ENCODE peak calls at places on chromosomes 11 and 22, in nine cellular contexts. One of them, this sample, is unnamed.

GRCh38 chr22:37163618-37164534 is 14.2 kb upstream of the IL2RB start:
- DNase-seq in AG04450: no peak
- DNase-seq in fibroblast of mammary gland: no peak
- DNase-seq in choroid plexus epithelial cell: no peak
- DNase-seq in RWPE2: no peak
- DNase-seq in fibroblast of pulmonary artery: no peak
- DNase-seq in IMR-90: no peak
- DNase-seq in mucosa of descending colon: peak; percentile 65
- DNase-seq in A549: no peak
- DNase-seq in this sample: no peak

GRCh38 chr11:69102732-69103615 is 52.8 kb upstream of the SMIM38 start:
- DNase-seq in AG04450: no peak
- DNase-seq in fibroblast of mammary gland: peak; percentile 10
- DNase-seq in choroid plexus epithelial cell: peak; percentile 15
- DNase-seq in RWPE2: no peak
- DNase-seq in fibroblast of pulmonary artery: no peak
- DNase-seq in IMR-90: no peak
- DNase-seq in mucosa of descending colon: peak; percentile 27
- DNase-seq in A549: no peak
- DNase-seq in this sample: no peak

GRCh38 chr11:32374261-32374711 is 61.1 kb downstream of the WT1 start:
- DNase-seq in AG04450: no peak
- DNase-seq in fibroblast of mammary gland: peak; percentile 28
- DNase-seq in choroid plexus epithelial cell: peak; percentile 46
- DNase-seq in RWPE2: no peak
- DNase-seq in fibroblast of pulmonary artery: peak; percentile 49
- DNase-seq in IMR-90: peak; percentile 15
- DNase-seq in mucosa of descending colon: no peak
- DNase-seq in A549: peak; percentile 41
- DNase-seq in this sample: no peak

GRCh38 chr11:34160049-34160721 is 54.8 kb downstream of the NAT10 start:
- DNase-seq in AG04450: no peak
- DNase-seq in fibroblast of mammary gland: no peak
- DNase-seq in choroid plexus epithelial cell: peak; percentile 16
- DNase-seq in RWPE2: no peak
- DNase-seq in fibroblast of pulmonary artery: peak; percentile 29
- DNase-seq in IMR-90: no peak
- DNase-seq in mucosa of descending colon: no peak
- DNase-seq in A549: no peak
- DNase-seq in this sample: peak; percentile 77

GRCh38 chr11:130313383-130314183 is 1.1 kb downstream of the ZBTB44 start:
- DNase-seq in AG04450: no peak
- DNase-seq in fibroblast of mammary gland: peak; percentile 5
- DNase-seq in choroid plexus epithelial cell: peak; percentile 10
- DNase-seq in RWPE2: peak; percentile 60
- DNase-seq in fibroblast of pulmonary artery: peak; percentile 9
- DNase-seq in IMR-90: peak; percentile 3
- DNase-seq in mucosa of descending colon: no peak
- DNase-seq in A549: no peak
- DNase-seq in this sample: no peak

GRCh38 chr11:31810779-31811647 is at the start of gene PAX6:
- DNase-seq in AG04450: no peak
- DNase-seq in fibroblast of mammary gland: peak; percentile 28
- DNase-seq in choroid plexus epithelial cell: peak; percentile 52
- DNase-seq in RWPE2: no peak
- DNase-seq in fibroblast of pulmonary artery: peak; percentile 24
- DNase-seq in IMR-90: peak; percentile 19
- DNase-seq in mucosa of descending colon: peak; percentile 57
- DNase-seq in A549: peak; percentile 73
- DNase-seq in this sample: peak; percentile 100

GRCh38 chr11:44615041-44615513 is 49.6 kb downstream of the CD82 start:
- DNase-seq in AG04450: no peak
- DNase-seq in fibroblast of mammary gland: no peak
- DNase-seq in choroid plexus epithelial cell: no peak
- DNase-seq in RWPE2: no peak
- DNase-seq in fibroblast of pulmonary artery: no peak
- DNase-seq in IMR-90: no peak
- DNase-seq in mucosa of descending colon: no peak
- DNase-seq in A549: no peak
- DNase-seq in this sample: no peak

GRCh38 chr11:123510579-123510905 is 80.5 kb downstream of the GRAMD1B start:
- DNase-seq in AG04450: no peak
- DNase-seq in fibroblast of mammary gland: no peak
- DNase-seq in choroid plexus epithelial cell: no peak
- DNase-seq in RWPE2: no peak
- DNase-seq in fibroblast of pulmonary artery: no peak
- DNase-seq in IMR-90: no peak
- DNase-seq in mucosa of descending colon: no peak
- DNase-seq in A549: no peak
- DNase-seq in this sample: no peak

GRCh38 chr11:111978028-111978771 is 41.1 kb downstream of the DIXDC1 start:
- DNase-seq in AG04450: peak; percentile 15
- DNase-seq in fibroblast of mammary gland: peak; percentile 73
- DNase-seq in choroid plexus epithelial cell: peak; percentile 83
- DNase-seq in RWPE2: no peak
- DNase-seq in fibroblast of pulmonary artery: peak; percentile 83
- DNase-seq in IMR-90: peak; percentile 64
- DNase-seq in mucosa of descending colon: no peak
- DNase-seq in A549: no peak
- DNase-seq in this sample: peak; percentile 63

GRCh38 chr22:48417143-48418070 is 1410.3 kb downstream of the BRD1 start:
- DNase-seq in AG04450: no peak
- DNase-seq in fibroblast of mammary gland: no peak
- DNase-seq in choroid plexus epithelial cell: no peak
- DNase-seq in RWPE2: no peak
- DNase-seq in fibroblast of pulmonary artery: no peak
- DNase-seq in IMR-90: no peak
- DNase-seq in mucosa of descending colon: no peak
- DNase-seq in A549: no peak
- DNase-seq in this sample: no peak

GRCh38 chr11:64969209-64969608 is 2.7 kb downstream of the MAJIN start:
- DNase-seq in AG04450: peak; percentile 7
- DNase-seq in fibroblast of mammary gland: peak; percentile 36
- DNase-seq in choroid plexus epithelial cell: peak; percentile 29
- DNase-seq in RWPE2: no peak
- DNase-seq in fibroblast of pulmonary artery: peak; percentile 24
- DNase-seq in IMR-90: peak; percentile 81
- DNase-seq in mucosa of descending colon: no peak
- DNase-seq in A549: no peak
- DNase-seq in this sample: no peak

GRCh38 chr11:70397336-70397982 is 870 bp upstream of the CTTN start:
- DNase-seq in AG04450: no peak
- DNase-seq in fibroblast of mammary gland: no peak
- DNase-seq in choroid plexus epithelial cell: peak; percentile 47
- DNase-seq in RWPE2: no peak
- DNase-seq in fibroblast of pulmonary artery: peak; percentile 42
- DNase-seq in IMR-90: peak; percentile 30
- DNase-seq in mucosa of descending colon: no peak
- DNase-seq in A549: no peak
- DNase-seq in this sample: peak; percentile 17

GRCh38 chr11:86099727-86100320 is 30.9 kb upstream of the PICALM start:
- DNase-seq in AG04450: no peak
- DNase-seq in fibroblast of mammary gland: peak; percentile 92
- DNase-seq in choroid plexus epithelial cell: peak; percentile 29
- DNase-seq in RWPE2: no peak
- DNase-seq in fibroblast of pulmonary artery: peak; percentile 13
- DNase-seq in IMR-90: peak; percentile 71
- DNase-seq in mucosa of descending colon: no peak
- DNase-seq in A549: no peak
- DNase-seq in this sample: peak; percentile 34

GRCh38 chr22:39942433-39943213 is 17.6 kb upstream of the TMA7B start:
- DNase-seq in AG04450: no peak
- DNase-seq in fibroblast of mammary gland: no peak
- DNase-seq in choroid plexus epithelial cell: no peak
- DNase-seq in RWPE2: no peak
- DNase-seq in fibroblast of pulmonary artery: no peak
- DNase-seq in IMR-90: no peak
- DNase-seq in mucosa of descending colon: no peak
- DNase-seq in A549: no peak
- DNase-seq in this sample: no peak

GRCh38 chr11:101960231-101960630 is 43.9 kb upstream of the ANGPTL5 start:
- DNase-seq in AG04450: no peak
- DNase-seq in fibroblast of mammary gland: no peak
- DNase-seq in choroid plexus epithelial cell: peak; percentile 1
- DNase-seq in RWPE2: no peak
- DNase-seq in fibroblast of pulmonary artery: no peak
- DNase-seq in IMR-90: no peak
- DNase-seq in mucosa of descending colon: no peak
- DNase-seq in A549: no peak
- DNase-seq in this sample: no peak

GRCh38 chr11:117299351-117300300 is 8.5 kb downstream of the BACE1-AS start:
- DNase-seq in AG04450: no peak
- DNase-seq in fibroblast of mammary gland: no peak
- DNase-seq in choroid plexus epithelial cell: no peak
- DNase-seq in RWPE2: no peak
- DNase-seq in fibroblast of pulmonary artery: no peak
- DNase-seq in IMR-90: no peak
- DNase-seq in mucosa of descending colon: no peak
- DNase-seq in A549: no peak
- DNase-seq in this sample: no peak

GRCh38 chr11:45341379-45341778 is 55.2 kb upstream of the SYT13 start:
- DNase-seq in AG04450: no peak
- DNase-seq in fibroblast of mammary gland: no peak
- DNase-seq in choroid plexus epithelial cell: no peak
- DNase-seq in RWPE2: no peak
- DNase-seq in fibroblast of pulmonary artery: no peak
- DNase-seq in IMR-90: no peak
- DNase-seq in mucosa of descending colon: no peak
- DNase-seq in A549: no peak
- DNase-seq in this sample: no peak

GRCh38 chr22:50275181-50276055 is 5.2 kb upstream of the MAPK11 start:
- DNase-seq in AG04450: no peak
- DNase-seq in fibroblast of mammary gland: no peak
- DNase-seq in choroid plexus epithelial cell: no peak
- DNase-seq in RWPE2: no peak
- DNase-seq in fibroblast of pulmonary artery: no peak
- DNase-seq in IMR-90: no peak
- DNase-seq in mucosa of descending colon: no peak
- DNase-seq in A549: no peak
- DNase-seq in this sample: no peak
- TF ChIP-seq CTCF in AG04450: no peak
- TF ChIP-seq CTCF in fibroblast of mammary gland: no peak
- TF ChIP-seq CTCF in choroid plexus epithelial cell: no peak
- TF ChIP-seq CTCF in RWPE2: no peak
- TF ChIP-seq CTCF in fibroblast of pulmonary artery: no peak
- TF ChIP-seq CTCF in IMR-90: no peak
- TF ChIP-seq CTCF in mucosa of descending colon: no peak
- TF ChIP-seq CTCF in A549: no peak
- TF ChIP-seq CTCF in this sample: no peak

DNA sequence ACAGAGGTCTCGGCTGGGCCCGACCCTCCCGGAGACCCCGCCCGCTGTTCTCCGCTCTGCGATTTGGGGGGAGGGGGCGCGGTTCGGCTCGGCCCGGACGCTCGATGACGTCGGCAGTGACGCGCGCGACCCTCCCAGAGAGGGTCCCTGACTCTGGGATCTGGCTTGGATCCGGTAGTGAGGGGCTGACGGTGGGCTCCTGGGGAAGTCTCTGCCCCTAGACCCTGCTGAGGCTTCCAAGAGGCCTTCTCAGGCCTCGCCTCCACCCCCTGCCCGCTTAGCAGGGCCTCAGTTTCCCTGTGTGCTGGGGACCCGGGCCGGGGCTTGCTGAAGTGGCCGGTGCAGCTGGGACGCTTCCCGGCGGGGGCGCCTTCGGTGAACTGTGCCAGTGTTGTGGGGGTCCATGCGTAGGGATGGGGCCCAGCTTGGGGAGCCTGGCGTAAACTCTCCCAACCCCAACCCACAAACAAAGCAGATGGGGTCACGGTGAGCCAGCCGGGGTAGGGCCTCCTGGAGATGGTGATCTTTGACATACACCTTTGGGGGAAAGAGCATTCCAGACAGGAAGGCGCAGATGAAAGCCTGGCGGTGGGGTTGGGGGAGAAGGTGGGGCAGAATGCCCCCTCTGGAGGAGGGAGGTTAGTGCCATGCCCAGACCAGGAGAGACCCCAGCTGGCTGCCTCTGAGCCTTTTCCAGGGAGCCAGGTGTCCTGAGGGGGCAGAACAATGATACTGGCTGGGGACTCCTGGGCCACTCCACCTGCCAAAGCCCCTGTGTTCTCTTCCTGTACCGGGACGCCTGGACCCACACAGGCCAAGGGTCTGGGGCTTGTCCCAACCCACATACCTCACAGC is 1.0 kb downstream of the B4GALNT4 start:
- DNase-seq in AG04450: no peak
- DNase-seq in fibroblast of mammary gland: no peak
- DNase-seq in choroid plexus epithelial cell: no peak
- DNase-seq in RWPE2: peak; percentile 42
- DNase-seq in fibroblast of pulmonary artery: no peak
- DNase-seq in IMR-90: no peak
- DNase-seq in mucosa of descending colon: peak; percentile 36
- DNase-seq in A549: no peak
- DNase-seq in this sample: no peak
- H3K4me3 ChIP-seq in AG04450: peak overlapping the region; percentile 64
- H3K4me3 ChIP-seq in fibroblast of mammary gland: no peak overlapping the region
- H3K4me3 ChIP-seq in choroid plexus epithelial cell: no peak overlapping the region
- H3K4me3 ChIP-seq in RWPE2: peak overlapping the region; percentile 53
- H3K4me3 ChIP-seq in fibroblast of pulmonary artery: peak overlapping the region; percentile 44
- H3K4me3 ChIP-seq in IMR-90: peak overlapping the region; percentile 70
- H3K4me3 ChIP-seq in mucosa of descending colon: no peak overlapping the region
- H3K4me3 ChIP-seq in A549: peak overlapping the region; percentile 60
- H3K4me3 ChIP-seq in this sample: peak overlapping the region; percentile 46

GRCh38 chr11:132992838-132993680 is 539.2 kb downstream of the OPCML start:
- DNase-seq in AG04450: no peak
- DNase-seq in fibroblast of mammary gland: no peak
- DNase-seq in choroid plexus epithelial cell: peak; percentile 23
- DNase-seq in RWPE2: no peak
- DNase-seq in fibroblast of pulmonary artery: no peak
- DNase-seq in IMR-90: peak; percentile 4
- DNase-seq in mucosa of descending colon: no peak
- DNase-seq in A549: no peak
- DNase-seq in this sample: peak; percentile 40
- TF ChIP-seq CTCF in AG04450: peak; percentile 43
- TF ChIP-seq CTCF in fibroblast of mammary gland: no peak
- TF ChIP-seq CTCF in choroid plexus epithelial cell: peak; percentile 49
- TF ChIP-seq CTCF in RWPE2: peak; percentile 22
- TF ChIP-seq CTCF in fibroblast of pulmonary artery: no peak
- TF ChIP-seq CTCF in IMR-90: peak; percentile 22
- TF ChIP-seq CTCF in mucosa of descending colon: no peak
- TF ChIP-seq CTCF in A549: no peak
- TF ChIP-seq CTCF in this sample: peak; percentile 36

GRCh38 chr11:58061813-58062212 is 31.1 kb downstream of the OR6Q1 start:
- DNase-seq in AG04450: peak; percentile 62
- DNase-seq in fibroblast of mammary gland: peak; percentile 93
- DNase-seq in choroid plexus epithelial cell: no peak
- DNase-seq in RWPE2: no peak
- DNase-seq in fibroblast of pulmonary artery: peak; percentile 62
- DNase-seq in IMR-90: peak; percentile 95
- DNase-seq in mucosa of descending colon: no peak
- DNase-seq in A549: no peak
- DNase-seq in this sample: peak; percentile 96
- H3K4me3 ChIP-seq in AG04450: no peak overlapping the region
- H3K4me3 ChIP-seq in fibroblast of mammary gland: no peak overlapping the region
- H3K4me3 ChIP-seq in choroid plexus epithelial cell: no peak overlapping the region
- H3K4me3 ChIP-seq in RWPE2: no peak overlapping the region
- H3K4me3 ChIP-seq in fibroblast of pulmonary artery: no peak overlapping the region
- H3K4me3 ChIP-seq in IMR-90: no peak overlapping the region
- H3K4me3 ChIP-seq in mucosa of descending colon: no peak overlapping the region
- H3K4me3 ChIP-seq in A549: no peak overlapping the region
- H3K4me3 ChIP-seq in this sample: no peak overlapping the region

GRCh38 chr11:17719028-17719939 is at the start of gene MYOD1:
- DNase-seq in AG04450: no peak
- DNase-seq in fibroblast of mammary gland: peak; percentile 5
- DNase-seq in choroid plexus epithelial cell: no peak
- DNase-seq in RWPE2: no peak
- DNase-seq in fibroblast of pulmonary artery: no peak
- DNase-seq in IMR-90: no peak
- DNase-seq in mucosa of descending colon: no peak
- DNase-seq in A549: no peak
- DNase-seq in this sample: peak; percentile 10
- TF ChIP-seq CTCF in AG04450: no peak
- TF ChIP-seq CTCF in fibroblast of mammary gland: no peak
- TF ChIP-seq CTCF in choroid plexus epithelial cell: no peak
- TF ChIP-seq CTCF in RWPE2: no peak
- TF ChIP-seq CTCF in fibroblast of pulmonary artery: no peak
- TF ChIP-seq CTCF in IMR-90: no peak
- TF ChIP-seq CTCF in mucosa of descending colon: no peak
- TF ChIP-seq CTCF in A549: no peak
- TF ChIP-seq CTCF in this sample: no peak

This sample was measured in astrocyte.